ENCODE peak calls at places on chromosomes 11 and 22, in ten cellular contexts. Y is ovary; E is CD4-positive, alpha-beta T cell; W is tibial nerve; D is mucosa of descending colon; J is astrocyte of the spinal cord; R is GM13977; X is pancreas; I is AG10803; A is MCF 10A. F is an unnamed sample.

GRCh38 chr11:33920838-33921613 is 29.1 kb upstream of the LMO2 start:
- DNase-seq in D (no peak), W (no peak), I (no peak), J (peak), R (peak), E (no peak), A (no peak), Y (no peak), X (no peak), F (no peak)

GRCh38 chr11:117072517-117073218 is 25.6 kb downstream of the SIK3 start:
- DNase-seq in I (peak), D (no peak), E (no peak), X (no peak), W (no peak), R (no peak), Y (no peak), J (peak), A (peak), F (no peak)

GRCh38 chr11:112096194-112096593 is 9.5 kb downstream of the SDHD start:
- DNase-seq in D (no peak), W (no peak), J (no peak), X (no peak), R (no peak), A (no peak), I (no peak), E (no peak), Y (no peak), F (no peak)

GRCh38 chr11:97963528-97964331 is 1057.0 kb upstream of the CNTN5 start:
- DNase-seq in J (no peak), D (no peak), W (no peak), R (no peak), Y (no peak), A (no peak), I (peak), E (no peak), X (no peak), F (no peak)

GRCh38 chr11:35980646-35981402 is 37.0 kb downstream of the LDLRAD3 start:
- DNase-seq in R (no peak), D (no peak), X (no peak), A (no peak), J (peak), W (no peak), I (no peak), E (no peak), Y (no peak), F (no peak)

GRCh38 chr11:67398661-67399563 is 2.7 kb downstream of the PPP1CA start:
- DNase-seq in X (no peak), J (no peak), Y (no peak), A (no peak), D (no peak), W (no peak), R (no peak), E (no peak), I (no peak), F (no peak)

GRCh38 chr11:75474878-75475766 is 42.1 kb upstream of the KLHL35 start:
- DNase-seq in I (peak), J (peak), X (peak), D (peak), E (peak), Y (peak), A (no peak), R (peak), W (peak), F (peak)

GRCh38 chr11:94879006-94879405 is 94.3 kb downstream of the CWC15 start:
- DNase-seq in Y (no peak), D (no peak), X (no peak), R (no peak), A (no peak), I (no peak), W (no peak), J (no peak), E (no peak), F (no peak)

GRCh38 chr11:68461284-68461861 is 821 bp downstream of the PPP6R3 start:
- DNase-seq in A (peak), R (no peak), I (no peak), D (peak), J (peak), Y (no peak), E (no peak), W (no peak), X (no peak), F (no peak)

GRCh38 chr11:112004389-112004788 is 20.8 kb upstream of the DLAT start:
- DNase-seq in E (no peak), D (no peak), I (no peak), Y (no peak), R (peak), A (no peak), J (no peak), W (no peak), X (no peak), F (no peak)

GRCh38 chr11:74462009-74462408 is 5.3 kb downstream of the KCNE3 start:
- DNase-seq in R (no peak), J (no peak), Y (peak), X (peak), D (peak), E (no peak), I (peak), W (peak), A (peak), F (no peak)

GRCh38 chr22:47333625-47334024 is 571.2 kb downstream of the TBC1D22A start:
- DNase-seq in R (no peak), E (no peak), A (peak), D (no peak), X (no peak), I (peak), J (peak), Y (no peak), W (no peak), F (no peak)

GRCh38 chr22:26835929-26836528 is 178.6 kb downstream of the MIAT start:
- DNase-seq in A (peak), J (peak), R (peak), X (no peak), Y (no peak), E (peak), D (peak), W (peak), I (peak), F (peak)

GRCh38 chr22:30228509-30229359 is 17.8 kb downstream of the LIF start:
- DNase-seq in X (no peak), R (no peak), A (peak), E (no peak), D (no peak), Y (no peak), W (no peak), J (no peak), I (no peak), F (no peak)

GRCh38 chr11:68167474-68167873 is 45.6 kb downstream of the KMT5B start:
- DNase-seq in I (no peak), J (no peak), Y (no peak), X (no peak), R (no peak), E (no peak), A (no peak), W (no peak), D (no peak), F (no peak)

GRCh38 chr22:48534395-48534958 is 1293.2 kb downstream of the BRD1 start:
- DNase-seq in A (no peak), D (no peak), I (no peak), Y (no peak), X (no peak), J (no peak), W (no peak), E (no peak), R (no peak), F (no peak)

GRCh38 chr11:803770-804598 is 1.0 kb downstream of the PIDD1 start:
- DNase-seq in E (no peak), J (no peak), I (no peak), Y (no peak), R (no peak), W (no peak), X (peak), A (peak), D (peak), F (no peak)

GRCh38 chr22:50236731-50237409 is 8.0 kb downstream of the TUBGCP6 start:
- DNase-seq in J (peak), A (no peak), I (no peak), W (no peak), Y (no peak), R (no peak), X (peak), E (no peak), D (no peak), F (no peak)

GRCh38 chr22:36554101-36554500 is 25.1 kb upstream of the EIF3D start:
- DNase-seq in E (no peak), J (no peak), I (no peak), X (no peak), Y (no peak), W (no peak), R (no peak), D (no peak), A (no peak), F (no peak)

GRCh38 chr22:39493759-39494158 is 8.3 kb upstream of the MIEF1 start:
- DNase-seq in A (no peak), X (peak), Y (no peak), D (no peak), J (peak), W (no peak), E (no peak), R (no peak), I (peak), F (no peak)

GRCh38 chr22:39498802-39499201 is 3.3 kb upstream of the MIEF1 start:
- DNase-seq in W (no peak), X (peak), A (no peak), I (no peak), D (no peak), J (no peak), E (no peak), R (no peak), Y (no peak), F (no peak)

GRCh38 chr22:39494471-39495120 is 7.5 kb upstream of the MIEF1 start:
- DNase-seq in R (no peak), E (no peak), I (peak), Y (no peak), X (peak), J (no peak), W (no peak), D (no peak), A (no peak), F (no peak)

GRCh38 chr22:39498368-39498767 is 3.7 kb upstream of the MIEF1 start:
- DNase-seq in W (no peak), A (no peak), D (peak), X (peak), I (no peak), E (no peak), Y (no peak), R (no peak), J (no peak), F (no peak)

DNA sequence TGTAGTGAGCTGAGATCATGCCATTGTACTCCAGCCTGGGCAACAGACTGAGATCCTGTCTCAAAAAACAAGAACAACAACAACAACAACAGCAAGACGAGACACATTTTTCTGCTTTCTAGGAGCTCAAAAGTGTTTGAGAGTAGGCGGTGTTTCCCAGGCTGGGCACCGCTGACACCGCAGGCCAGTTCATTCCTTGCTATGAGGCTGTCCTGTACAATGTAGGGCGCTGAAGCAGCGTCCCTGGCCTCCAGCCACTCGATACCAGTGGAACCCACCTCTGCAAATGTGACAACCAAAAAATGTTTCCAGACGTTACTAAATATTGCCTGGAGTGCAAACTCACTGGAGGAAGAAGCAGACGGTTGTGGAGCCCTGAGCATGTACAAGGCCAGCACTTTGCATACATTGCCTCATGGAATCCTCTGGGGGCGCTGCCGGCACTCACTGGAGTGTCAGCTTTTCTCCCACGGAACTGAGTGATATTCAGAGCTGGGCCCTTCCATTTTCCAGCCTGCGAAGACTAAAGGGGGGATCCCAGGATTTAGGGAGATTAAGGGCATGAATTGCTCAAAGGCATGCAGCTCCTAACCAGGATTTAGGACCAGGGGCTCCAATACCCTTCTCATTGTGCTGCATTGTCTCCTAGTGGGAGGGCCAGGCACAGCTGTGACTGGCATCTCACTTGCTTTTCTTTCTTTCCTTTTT is 5.8 kb upstream of the MIEF1 start:
- DNase-seq in W (peak), X (peak), R (peak), J (peak), D (peak), E (peak), A (peak), I (peak), Y (peak), F (peak)
- TF ChIP-seq CTCF in W (peak), X (peak), R (peak), J (peak), D (peak), E (peak), A (peak), I (peak), Y (peak), F (peak)

GRCh38 chr11:16292167-16292859 is 64.0 kb downstream of the SOX6 start:
- DNase-seq in Y (no peak), A (no peak), W (no peak), E (no peak), R (no peak), X (no peak), D (no peak), J (no peak), I (no peak), F (no peak)

GRCh38 chr11:16297332-16297731 is 59.0 kb downstream of the SOX6 start:
- DNase-seq in E (no peak), R (no peak), D (no peak), W (no peak), I (no peak), X (no peak), A (no peak), J (no peak), Y (no peak), F (no peak)

GRCh38 chr11:16296243-16296642 is 60.1 kb downstream of the SOX6 start:
- DNase-seq in W (no peak), I (no peak), X (no peak), E (no peak), Y (no peak), R (no peak), J (no peak), A (no peak), D (no peak), F (no peak)

GRCh38 chr11:16293204-16293681 is 63.1 kb downstream of the SOX6 start:
- DNase-seq in A (no peak), R (no peak), J (no peak), W (no peak), D (no peak), Y (no peak), X (no peak), I (no peak), E (no peak), F (no peak)

GRCh38 chr11:16295592-16295991 is 60.8 kb downstream of the SOX6 start:
- DNase-seq in A (no peak), X (no peak), W (no peak), I (no peak), E (no peak), R (no peak), D (no peak), Y (no peak), J (no peak), F (no peak)
- TF ChIP-seq CTCF in A (no peak), X (no peak), W (no peak), I (no peak), E (no peak), R (no peak), D (no peak), Y (no peak), J (no peak), F (no peak)

GRCh38 chr22:25666308-25666707 is 75.7 kb upstream of the MYO18B start:
- DNase-seq in A (no peak), I (no peak), Y (peak), R (no peak), D (peak), J (no peak), X (no peak), E (no peak), W (peak), F (no peak)
- TF ChIP-seq CTCF in A (no peak), I (no peak), Y (no peak), R (no peak), D (no peak), J (no peak), X (no peak), E (no peak), W (no peak), F (no peak)

GRCh38 chr11:93784152-93784934 is at the start of gene MED17:
- DNase-seq in A (peak), J (peak), D (peak), X (peak), W (peak), Y (peak), I (peak), E (peak), R (peak), F (peak)
- TF ChIP-seq CTCF in A (peak), J (peak), D (peak), X (peak), W (peak), Y (peak), I (peak), E (no peak), R (peak), F (peak)

GRCh38 chr22:35154937-35155387 is 89.0 kb downstream of the ISX start:
- DNase-seq in X (peak), E (no peak), D (peak), A (peak), Y (peak), W (peak), I (peak), J (peak), R (peak), F (peak)

GRCh38 chr22:35152316-35152715 is 86.4 kb downstream of the ISX start:
- DNase-seq in I (no peak), R (no peak), D (no peak), A (no peak), E (no peak), X (no peak), W (no peak), Y (no peak), J (no peak), F (no peak)

GRCh38 chr22:35160268-35160667 is 94.3 kb downstream of the ISX start:
- DNase-seq in R (no peak), E (no peak), Y (no peak), D (no peak), A (no peak), J (no peak), W (no peak), X (no peak), I (no peak), F (no peak)

GRCh38 chr22:35156945-35157344 is 91.0 kb downstream of the ISX start:
- DNase-seq in A (no peak), J (no peak), E (no peak), Y (no peak), W (no peak), X (no peak), D (no peak), I (no peak), R (no peak), F (no peak)

GRCh38 chr22:35155403-35156025 is 89.6 kb downstream of the ISX start:
- DNase-seq in W (no peak), A (no peak), J (no peak), R (no peak), D (no peak), Y (no peak), X (no peak), I (no peak), E (no peak), F (no peak)
- TF ChIP-seq CTCF in W (no peak), A (no peak), J (no peak), R (no peak), D (no peak), Y (no peak), X (no peak), I (no peak), E (no peak), F (no peak)

DNA sequence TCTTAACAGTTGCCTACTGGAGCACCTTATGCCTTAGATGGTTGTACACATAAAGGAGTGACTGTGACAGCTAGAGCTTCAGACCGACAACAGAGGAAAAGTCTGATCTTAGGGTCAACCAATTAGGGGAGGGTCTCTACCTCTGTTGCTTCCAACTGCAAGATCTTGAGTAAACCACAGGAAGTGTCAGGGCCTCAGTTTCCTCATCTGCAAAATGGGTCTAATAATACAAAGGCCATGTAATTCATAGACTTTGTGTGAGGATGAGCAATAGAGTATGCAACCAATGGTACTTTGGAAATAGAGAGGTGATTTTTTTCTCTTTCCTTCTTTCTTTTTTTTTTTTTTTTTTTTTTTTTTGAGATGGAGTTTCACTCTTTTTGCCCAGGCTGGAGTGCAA is 16.4 kb upstream of the ANO1 start:
- DNase-seq in Y (no peak), D (no peak), I (no peak), J (no peak), E (no peak), W (no peak), R (no peak), A (no peak), X (no peak), F (no peak)
- TF ChIP-seq CTCF in Y (no peak), D (no peak), I (no peak), J (no peak), E (no peak), W (no peak), R (no peak), A (no peak), X (no peak), F (no peak)

GRCh38 chr11:132115454-132115853 is 745.0 kb downstream of the NTM start:
- DNase-seq in X (no peak), A (no peak), J (peak), R (no peak), Y (no peak), E (no peak), W (no peak), I (peak), D (no peak), F (no peak)

GRCh38 chr11:132111781-132112380 is 741.5 kb downstream of the NTM start:
- DNase-seq in Y (no peak), R (no peak), E (no peak), D (no peak), W (no peak), I (peak), X (no peak), J (peak), A (no peak), F (no peak)

GRCh38 chr11:132114743-132115142 is 744.3 kb downstream of the NTM start:
- DNase-seq in I (no peak), J (no peak), A (no peak), Y (no peak), E (no peak), W (no peak), X (no peak), D (no peak), R (no peak), F (no peak)

GRCh38 chr11:132114185-132114584 is 743.8 kb downstream of the NTM start:
- DNase-seq in R (no peak), D (no peak), A (no peak), I (peak), J (no peak), W (peak), Y (no peak), X (no peak), E (no peak), F (peak)

GRCh38 chr11:132111341-132111740 is 740.9 kb downstream of the NTM start:
- DNase-seq in E (no peak), D (no peak), I (peak), W (no peak), A (no peak), X (no peak), Y (no peak), J (no peak), R (no peak), F (no peak)
- TF ChIP-seq CTCF in E (no peak), D (no peak), I (no peak), W (no peak), A (no peak), X (no peak), Y (no peak), J (no peak), R (no peak), F (no peak)

DNA sequence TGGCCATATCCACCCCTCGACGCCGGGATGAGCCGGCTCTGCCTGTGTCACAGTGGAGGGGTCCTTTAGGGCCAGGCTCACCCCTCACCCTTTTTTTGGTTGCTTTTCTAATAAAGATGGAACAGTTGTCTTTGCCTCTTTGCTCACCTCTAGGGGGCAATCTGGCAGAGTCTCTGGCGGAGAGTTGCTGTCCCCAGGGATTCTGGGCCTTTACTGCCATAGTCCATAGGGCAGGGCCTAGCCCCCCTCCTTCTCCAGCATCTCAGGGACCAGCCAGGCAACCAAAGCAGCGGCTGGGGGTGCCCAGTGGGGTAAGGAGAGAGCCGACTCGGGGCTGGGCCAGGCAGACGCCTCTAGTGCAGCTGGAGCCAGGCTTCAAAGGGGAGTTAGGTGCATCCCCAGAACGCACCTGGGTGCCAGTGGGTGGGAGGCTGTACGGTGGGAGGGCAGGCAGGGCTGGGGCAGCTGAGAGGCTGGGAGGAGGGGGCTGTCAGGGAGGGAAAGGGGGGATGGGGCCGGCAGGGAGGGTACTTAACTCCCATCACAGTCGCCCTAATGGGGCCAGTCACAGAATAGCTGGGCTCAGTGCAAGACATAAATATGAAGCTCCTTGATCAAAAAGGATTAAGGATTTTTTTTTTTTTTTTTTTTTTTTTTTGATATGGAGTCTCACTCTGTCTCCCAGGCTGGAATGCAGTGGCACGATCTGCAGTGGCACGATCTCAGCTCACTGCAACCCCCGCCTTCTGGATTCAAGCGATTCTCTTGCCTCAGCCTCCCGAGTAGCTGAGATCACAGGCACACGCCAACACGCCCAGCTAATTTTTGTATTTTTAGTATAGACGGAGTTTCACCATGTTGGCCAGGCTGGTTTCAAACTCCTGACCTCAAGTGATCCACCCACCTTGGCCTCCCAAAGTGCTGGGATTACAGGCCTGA is 2.5 kb upstream of the SUSD2 start:
- DNase-seq in A (no peak), R (no peak), W (no peak), J (no peak), D (no peak), Y (no peak), I (no peak), X (peak), E (no peak), F (no peak)
- TF ChIP-seq CTCF in A (no peak), R (peak), W (peak), J (peak), D (no peak), Y (no peak), I (peak), X (no peak), E (peak), F (peak)

F was measured in neural crest cell.